ENCODE peak calls at places on chromosomes 6 and 20, in four cellular contexts. Y is aorta, L is thoracic aorta, T is A172. W is an unnamed sample.

GRCh38 chr6:156935000-156935399 is 157.8 kb downstream of the ARID1B start:
- DNase-seq in Y (no peak), L (no peak), T (no peak), W (no peak)

GRCh38 chr6:142207265-142207877 is 60.3 kb downstream of the VTA1 start:
- DNase-seq in Y (peak; percentile 50), L (no peak), T (peak; percentile 30), W (no peak)

GRCh38 chr6:3228046-3228671 is 706 bp upstream of the TUBB2B start:
- DNase-seq in Y (no peak), L (no peak), T (no peak), W (no peak)

GRCh38 chr6:124987291-124987690 is 25.1 kb downstream of the RNF217 start:
- DNase-seq in Y (no peak), L (no peak), T (no peak), W (no peak)

GRCh38 chr20:32508775-32509119 is 76.4 kb downstream of the NOL4L start:
- DNase-seq in Y (no peak), L (no peak), T (no peak), W (no peak)

GRCh38 chr6:33717857-33718552 is 6.5 kb upstream of the UQCC2 start:
- DNase-seq in Y (no peak), L (no peak), T (no peak), W (no peak)

GRCh38 chr6:139129284-139129683 is 5.6 kb upstream of the HECA start:
- DNase-seq in Y (no peak), L (no peak), T (no peak), W (no peak)

GRCh38 chr20:9699181-9699580 is 139.7 kb downstream of the PAK5 start:
- DNase-seq in Y (no peak), L (no peak), T (peak; percentile 11), W (no peak)

GRCh38 chr6:28985396-28986164 is 19.5 kb downstream of the ZNF311 start:
- DNase-seq in Y (peak; percentile 88), L (peak; percentile 66), T (peak; percentile 97), W (peak; percentile 85)

GRCh38 chr20:49750611-49751396 is 37.1 kb upstream of the B4GALT5 start:
- DNase-seq in Y (no peak), L (no peak), T (no peak), W (peak; percentile 19)

GRCh38 chr6:4582506-4582905 is 193.7 kb upstream of the CDYL start:
- DNase-seq in Y (no peak), L (no peak), T (peak; percentile 51), W (no peak)

GRCh38 chr6:142387997-142388815 is 86.4 kb downstream of the ADGRG6 start:
- DNase-seq in Y (no peak), L (no peak), T (peak; percentile 57), W (no peak)

GRCh38 chr6:15242937-15243614 is 2.8 kb upstream of the JARID2 start:
- DNase-seq in Y (no peak), L (no peak), T (no peak), W (no peak)

GRCh38 chr6:163745566-163746400 is 331.3 kb downstream of the QKI start:
- DNase-seq in Y (no peak), L (no peak), T (peak; percentile 89), W (peak; percentile 67)

GRCh38 chr6:99349620-99350141 is at the start of gene FAXC:
- DNase-seq in Y (peak; percentile 50), L (no peak), T (no peak), W (no peak)

GRCh38 chr20:47373206-47373722 is 16.8 kb upstream of the ZMYND8 start:
- DNase-seq in Y (no peak), L (no peak), T (no peak), W (no peak)

GRCh38 chr6:6858533-6858982 is 249.2 kb upstream of the RREB1 start:
- DNase-seq in Y (no peak), L (no peak), T (no peak), W (no peak)

GRCh38 chr20:37970856-37971245 is 62.4 kb downstream of the TTI1 start:
- DNase-seq in Y (no peak), L (no peak), T (no peak), W (no peak)

GRCh38 chr20:57269148-57269984 is 2.9 kb upstream of the BMP7 start:
- DNase-seq in Y (no peak), L (no peak), T (no peak), W (no peak)

GRCh38 chr20:19737025-19737424 is 21.0 kb upstream of the RIN2 start:
- DNase-seq in Y (no peak), L (no peak), T (peak; percentile 28), W (no peak)

W was measured in lower leg skin.